ENCODE peak calls at places on chromosome 10, in six cellular contexts. One of them, this sample, is unnamed.

GRCh38 chr10:83012866-83013265 is 1126.4 kb upstream of the GHITM start:
- DNase-seq in BJ: peak; percentile 19
- DNase-seq in cardiac fibroblast: no peak
- DNase-seq in nephron progenitor cell: no peak
- DNase-seq in neural crest cell: no peak
- DNase-seq in osteoblast: no peak
- DNase-seq in this sample: no peak

GRCh38 chr10:49596493-49596809 is 13.7 kb upstream of the SLC18A3 start:
- DNase-seq in neural crest cell: no peak
- DNase-seq in cardiac fibroblast: no peak
- DNase-seq in osteoblast: peak; percentile 32
- DNase-seq in nephron progenitor cell: no peak
- DNase-seq in BJ: no peak
- DNase-seq in this sample: peak; percentile 73

GRCh38 chr10:104424719-104425118 is 71.1 kb downstream of the CFAP58 start:
- DNase-seq in cardiac fibroblast: no peak
- DNase-seq in BJ: no peak
- DNase-seq in nephron progenitor cell: no peak
- DNase-seq in neural crest cell: no peak
- DNase-seq in osteoblast: no peak
- DNase-seq in this sample: no peak

GRCh38 chr10:60238408-60239100 is 151.1 kb downstream of the ANK3 start:
- DNase-seq in BJ: no peak
- DNase-seq in osteoblast: peak; percentile 14
- DNase-seq in neural crest cell: no peak
- DNase-seq in cardiac fibroblast: peak; percentile 80
- DNase-seq in nephron progenitor cell: no peak
- DNase-seq in this sample: no peak

GRCh38 chr10:60444494-60445064 is 54.9 kb upstream of the ANK3 start:
- DNase-seq in osteoblast: no peak
- DNase-seq in nephron progenitor cell: no peak
- DNase-seq in BJ: no peak
- DNase-seq in neural crest cell: no peak
- DNase-seq in cardiac fibroblast: peak; percentile 71
- DNase-seq in this sample: no peak

GRCh38 chr10:1487288-1487687 is 250.0 kb downstream of the ADARB2 start:
- DNase-seq in osteoblast: no peak
- DNase-seq in cardiac fibroblast: no peak
- DNase-seq in BJ: no peak
- DNase-seq in nephron progenitor cell: no peak
- DNase-seq in neural crest cell: no peak
- DNase-seq in this sample: peak; percentile 60

GRCh38 chr10:117544729-117545140 is 2.2 kb downstream of the EMX2 start:
- DNase-seq in neural crest cell: no peak
- DNase-seq in osteoblast: peak; percentile 93
- DNase-seq in cardiac fibroblast: no peak
- DNase-seq in BJ: no peak
- DNase-seq in nephron progenitor cell: peak; percentile 42
- DNase-seq in this sample: no peak

GRCh38 chr10:46096909-46097575 is 51.0 kb upstream of the MSMB start:
- DNase-seq in osteoblast: no peak
- DNase-seq in cardiac fibroblast: no peak
- DNase-seq in nephron progenitor cell: no peak
- DNase-seq in neural crest cell: no peak
- DNase-seq in BJ: no peak
- DNase-seq in this sample: no peak

GRCh38 chr10:88457680-88458079 is 125.4 kb downstream of the RNLS start:
- DNase-seq in neural crest cell: no peak
- DNase-seq in osteoblast: no peak
- DNase-seq in BJ: no peak
- DNase-seq in cardiac fibroblast: no peak
- DNase-seq in nephron progenitor cell: no peak
- DNase-seq in this sample: no peak

GRCh38 chr10:50472914-50473313 is 150.8 kb downstream of the SGMS1 start:
- DNase-seq in nephron progenitor cell: no peak
- DNase-seq in BJ: no peak
- DNase-seq in osteoblast: no peak
- DNase-seq in cardiac fibroblast: no peak
- DNase-seq in neural crest cell: no peak
- DNase-seq in this sample: no peak

GRCh38 chr10:13375791-13376190 is 27.7 kb upstream of the SEPHS1 start:
- DNase-seq in osteoblast: no peak
- DNase-seq in BJ: no peak
- DNase-seq in nephron progenitor cell: no peak
- DNase-seq in cardiac fibroblast: no peak
- DNase-seq in neural crest cell: no peak
- DNase-seq in this sample: no peak

GRCh38 chr10:51389415-51390342 is 309.7 kb downstream of the CSTF2T start:
- DNase-seq in osteoblast: peak; percentile 95
- DNase-seq in BJ: peak; percentile 100
- DNase-seq in cardiac fibroblast: peak; percentile 99
- DNase-seq in neural crest cell: peak; percentile 42
- DNase-seq in nephron progenitor cell: peak; percentile 50
- DNase-seq in this sample: no peak

GRCh38 chr10:86256690-86257315 is 109.8 kb downstream of the GRID1 start:
- DNase-seq in osteoblast: peak; percentile 66
- DNase-seq in neural crest cell: no peak
- DNase-seq in cardiac fibroblast: no peak
- DNase-seq in BJ: no peak
- DNase-seq in nephron progenitor cell: no peak
- DNase-seq in this sample: no peak

GRCh38 chr10:71380841-71381240 is 15.9 kb upstream of the CDH23 start:
- DNase-seq in neural crest cell: no peak
- DNase-seq in osteoblast: no peak
- DNase-seq in cardiac fibroblast: no peak
- DNase-seq in BJ: no peak
- DNase-seq in nephron progenitor cell: no peak
- DNase-seq in this sample: no peak
- TF ChIP-seq CTCF in neural crest cell: no peak
- TF ChIP-seq CTCF in osteoblast: no peak
- TF ChIP-seq CTCF in cardiac fibroblast: no peak
- TF ChIP-seq CTCF in BJ: no peak
- TF ChIP-seq CTCF in nephron progenitor cell: no peak
- TF ChIP-seq CTCF in this sample: no peak

DNA sequence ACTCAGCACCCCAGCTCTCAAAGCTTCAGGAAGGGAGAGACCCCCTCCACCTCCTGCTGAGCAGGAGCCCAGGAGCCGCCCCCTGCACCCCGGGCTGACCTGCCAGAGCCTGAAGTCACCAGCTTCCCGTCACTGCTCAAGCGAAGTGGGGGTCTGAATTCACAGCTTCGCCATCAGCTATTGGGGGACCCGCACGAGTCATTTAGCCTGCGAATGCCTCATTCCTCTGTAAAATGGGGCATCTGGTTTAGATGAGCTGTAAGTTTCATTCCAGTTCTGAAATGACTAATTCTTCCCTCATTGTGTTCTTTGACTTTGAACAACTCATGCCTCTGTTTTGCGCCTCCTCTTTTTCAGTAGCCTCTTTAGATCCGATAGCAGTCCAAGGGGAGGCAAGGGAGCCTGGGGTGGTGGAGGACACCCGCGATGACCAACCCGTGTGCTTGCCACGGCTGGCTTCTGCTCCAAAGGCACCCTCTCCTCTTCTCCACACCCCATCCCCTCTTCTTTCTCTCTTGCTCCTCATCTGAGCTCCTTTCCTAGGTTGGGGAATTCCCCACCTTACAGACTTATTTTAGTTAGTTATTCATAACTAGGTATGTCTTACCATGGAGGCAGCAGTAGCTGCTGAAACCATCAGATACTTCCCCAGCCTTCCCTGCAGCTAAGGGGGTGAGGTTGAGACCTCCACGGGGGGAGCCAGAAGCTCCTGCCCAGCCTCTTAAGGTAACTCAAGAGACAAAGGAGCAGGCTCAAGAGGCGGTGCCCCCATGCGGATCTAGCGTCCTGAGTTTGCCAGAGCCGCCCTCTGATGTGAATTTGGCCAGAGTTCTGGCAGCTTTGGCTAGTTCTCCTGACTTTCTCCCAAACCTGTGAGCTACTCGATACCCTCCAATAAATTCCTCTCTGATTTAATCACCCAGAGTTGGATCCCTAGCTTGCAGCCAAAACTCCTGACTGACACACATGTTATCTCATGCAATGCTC is 47.7 kb downstream of the RBM17 start:
- DNase-seq in nephron progenitor cell: no peak
- DNase-seq in neural crest cell: no peak
- DNase-seq in cardiac fibroblast: peak; percentile 46
- DNase-seq in osteoblast: peak; percentile 94
- DNase-seq in BJ: peak; percentile 47
- DNase-seq in this sample: no peak
- TF ChIP-seq CTCF in nephron progenitor cell: no peak
- TF ChIP-seq CTCF in neural crest cell: no peak
- TF ChIP-seq CTCF in cardiac fibroblast: no peak
- TF ChIP-seq CTCF in osteoblast: no peak
- TF ChIP-seq CTCF in BJ: peak; percentile 12
- TF ChIP-seq CTCF in this sample: no peak

GRCh38 chr10:5685764-5686240 is 1.2 kb downstream of the TASOR2 start:
- DNase-seq in BJ: no peak
- DNase-seq in cardiac fibroblast: peak; percentile 18
- DNase-seq in nephron progenitor cell: no peak
- DNase-seq in osteoblast: no peak
- DNase-seq in neural crest cell: no peak
- DNase-seq in this sample: no peak
- TF ChIP-seq CTCF in BJ: no peak
- TF ChIP-seq CTCF in cardiac fibroblast: no peak
- TF ChIP-seq CTCF in nephron progenitor cell: no peak
- TF ChIP-seq CTCF in osteoblast: no peak
- TF ChIP-seq CTCF in neural crest cell: no peak
- TF ChIP-seq CTCF in this sample: no peak

DNA sequence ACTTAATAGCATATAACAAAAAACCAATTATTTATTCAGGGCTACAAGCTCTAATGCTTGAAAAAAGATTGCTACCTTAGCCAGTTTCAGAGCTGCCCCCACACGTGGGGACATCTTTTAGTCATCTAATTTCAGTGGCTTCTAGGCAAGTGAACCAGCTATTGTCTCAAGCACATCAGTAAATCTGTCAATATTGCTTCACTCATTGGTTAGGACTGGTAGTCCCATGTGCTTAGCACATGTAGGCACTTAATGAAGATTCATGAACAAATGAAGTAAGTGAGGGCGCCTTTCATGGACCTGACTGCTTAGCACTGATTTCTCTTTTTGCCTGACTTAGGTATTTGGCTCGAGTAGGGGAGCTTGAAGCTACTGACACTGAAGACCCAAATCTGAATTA is 19.6 kb downstream of the ENTPD7 start:
- DNase-seq in osteoblast: no peak
- DNase-seq in nephron progenitor cell: no peak
- DNase-seq in BJ: no peak
- DNase-seq in neural crest cell: no peak
- DNase-seq in cardiac fibroblast: no peak
- DNase-seq in this sample: no peak
- TF ChIP-seq CTCF in osteoblast: no peak
- TF ChIP-seq CTCF in nephron progenitor cell: no peak
- TF ChIP-seq CTCF in BJ: no peak
- TF ChIP-seq CTCF in neural crest cell: no peak
- TF ChIP-seq CTCF in cardiac fibroblast: no peak
- TF ChIP-seq CTCF in this sample: no peak

GRCh38 chr10:123274513-123275182 is 120.4 kb downstream of the BUB3 start:
- DNase-seq in osteoblast: no peak
- DNase-seq in neural crest cell: no peak
- DNase-seq in nephron progenitor cell: peak; percentile 49
- DNase-seq in BJ: no peak
- DNase-seq in cardiac fibroblast: no peak
- DNase-seq in this sample: no peak
- TF ChIP-seq CTCF in osteoblast: no peak
- TF ChIP-seq CTCF in neural crest cell: no peak
- TF ChIP-seq CTCF in nephron progenitor cell: no peak
- TF ChIP-seq CTCF in BJ: no peak
- TF ChIP-seq CTCF in cardiac fibroblast: no peak
- TF ChIP-seq CTCF in this sample: no peak

DNA sequence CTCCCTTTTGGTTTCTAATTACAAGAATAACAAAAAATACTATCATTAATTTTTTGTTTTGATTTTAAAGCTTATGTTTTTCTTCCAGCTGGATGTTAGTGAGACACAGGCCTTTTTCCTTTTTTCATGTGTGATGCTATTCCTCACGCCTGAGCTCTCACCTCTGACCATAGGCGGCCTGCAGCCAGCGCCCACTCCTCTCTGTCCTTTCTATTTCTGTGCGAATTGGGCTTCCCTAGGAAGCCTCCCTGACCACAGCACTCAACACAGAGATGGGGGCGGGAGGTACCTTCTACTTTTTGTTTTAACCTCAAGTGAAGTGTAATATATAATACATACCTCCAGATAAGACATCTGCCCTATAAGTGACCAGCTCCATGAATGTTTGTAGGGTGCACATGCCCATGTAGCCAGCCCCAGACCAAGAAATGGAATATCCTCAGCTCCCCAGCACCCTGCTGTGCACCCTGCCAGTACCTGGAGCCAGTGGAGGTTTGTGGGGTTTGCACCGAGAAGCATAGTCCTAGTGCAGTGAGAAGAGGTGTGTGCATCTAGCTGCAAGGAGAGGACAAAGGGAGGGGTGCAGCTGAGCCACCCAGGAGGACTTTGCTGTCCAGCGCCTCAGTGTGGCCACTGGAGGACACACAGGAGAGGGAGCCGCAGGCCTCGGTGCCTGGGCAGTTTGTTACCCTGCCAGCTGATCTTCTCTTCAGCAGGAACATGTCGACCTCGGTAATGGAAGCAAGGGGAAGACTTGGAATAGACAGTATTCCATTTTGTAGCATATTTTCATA is 38.5 kb downstream of the BNIP3 start:
- DNase-seq in osteoblast: no peak
- DNase-seq in BJ: no peak
- DNase-seq in nephron progenitor cell: peak; percentile 35
- DNase-seq in neural crest cell: no peak
- DNase-seq in cardiac fibroblast: no peak
- DNase-seq in this sample: no peak
- TF ChIP-seq CTCF in osteoblast: peak; percentile 45
- TF ChIP-seq CTCF in BJ: peak; percentile 28
- TF ChIP-seq CTCF in nephron progenitor cell: peak; percentile 41
- TF ChIP-seq CTCF in neural crest cell: peak; percentile 49
- TF ChIP-seq CTCF in cardiac fibroblast: peak; percentile 46
- TF ChIP-seq CTCF in this sample: peak; percentile 41

GRCh38 chr10:115710136-115710535 is 562.9 kb downstream of the GFRA1 start:
- DNase-seq in BJ: no peak
- DNase-seq in nephron progenitor cell: no peak
- DNase-seq in cardiac fibroblast: no peak
- DNase-seq in osteoblast: no peak
- DNase-seq in neural crest cell: no peak
- DNase-seq in this sample: no peak
- TF ChIP-seq CTCF in BJ: no peak
- TF ChIP-seq CTCF in nephron progenitor cell: no peak
- TF ChIP-seq CTCF in cardiac fibroblast: peak; percentile 1
- TF ChIP-seq CTCF in osteoblast: peak; percentile 8
- TF ChIP-seq CTCF in neural crest cell: peak; percentile 43
- TF ChIP-seq CTCF in this sample: no peak

DNA sequence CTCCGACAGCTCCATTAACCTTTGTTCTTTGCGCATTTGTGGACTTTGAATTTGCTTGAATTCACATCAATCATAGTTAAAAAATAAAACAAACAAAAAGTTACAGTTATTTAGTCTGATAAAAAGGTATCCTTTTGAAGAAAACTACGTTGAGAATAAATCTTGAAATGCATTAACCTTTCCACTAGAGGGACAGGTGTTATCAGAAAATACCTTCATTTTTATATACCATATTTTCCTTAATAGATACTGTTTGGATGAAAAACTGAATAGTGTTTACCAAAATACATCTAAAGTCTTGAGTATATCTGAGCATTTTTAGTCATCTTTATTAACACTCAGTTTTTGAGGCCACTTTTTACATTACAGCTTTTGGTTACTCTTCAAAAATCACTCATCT is 371.9 kb downstream of the ZWINT start:
- DNase-seq in cardiac fibroblast: no peak
- DNase-seq in nephron progenitor cell: no peak
- DNase-seq in neural crest cell: no peak
- DNase-seq in osteoblast: no peak
- DNase-seq in BJ: no peak
- DNase-seq in this sample: no peak
- TF ChIP-seq CTCF in cardiac fibroblast: no peak
- TF ChIP-seq CTCF in nephron progenitor cell: no peak
- TF ChIP-seq CTCF in neural crest cell: peak; percentile 46
- TF ChIP-seq CTCF in osteoblast: no peak
- TF ChIP-seq CTCF in BJ: no peak
- TF ChIP-seq CTCF in this sample: no peak